ENCODE peak calls at places on chromosomes 5 and 9, in seven cellular contexts. X is GM04503; Z is germinal center; V is glutamatergic neuron; Y is activated CD8-positive, alpha-beta memory T cell treated with anti-CD3 and anti-CD28 coated beads for 24 hours; L is astrocyte of the hippocampus; D is lung. P is an unnamed sample.

GRCh38 chr9:96556701-96557461 is 62.8 kb downstream of the CDC14B start:
- DNase-seq in X (no peak), Z (no peak), V (peak), Y (no peak), L (no peak), D (no peak), P (no peak)

GRCh38 chr5:17219006-17219422 is 1.6 kb downstream of the BASP1 start:
- DNase-seq in X (no peak), Z (peak), V (peak), Y (no peak), L (peak), D (no peak), P (no peak)

GRCh38 chr5:92019376-92019990 is 636.4 kb upstream of the ARRDC3 start:
- DNase-seq in X (no peak), Z (no peak), V (no peak), Y (no peak), L (no peak), D (no peak), P (no peak)

GRCh38 chr9:70257991-70258691 is 637 bp upstream of the SMC5 start:
- DNase-seq in X (peak), Z (peak), V (no peak), Y (peak), L (peak), D (peak), P (no peak)

GRCh38 chr5:172931001-172931536 is 28.2 kb upstream of the RPL26L1 start:
- DNase-seq in X (peak), Z (no peak), V (no peak), Y (no peak), L (peak), D (no peak), P (no peak)

GRCh38 chr5:79418276-79418675 is 95.7 kb downstream of the HOMER1 start:
- DNase-seq in X (no peak), Z (no peak), V (no peak), Y (no peak), L (peak), D (no peak), P (no peak)

GRCh38 chr5:34627794-34628193 is 28.3 kb upstream of the RAI14 start:
- DNase-seq in X (peak), Z (no peak), V (no peak), Y (no peak), L (peak), D (no peak), P (no peak)

GRCh38 chr5:138975098-138975847 is 100.1 kb upstream of the LRRTM2 start:
- DNase-seq in X (peak), Z (no peak), V (no peak), Y (no peak), L (peak), D (peak), P (no peak)

GRCh38 chr9:122370869-122371467 is at the start of gene PTGS1:
- DNase-seq in X (no peak), Z (peak), V (peak), Y (no peak), L (peak), D (peak), P (no peak)

GRCh38 chr9:101446732-101447131 is 11.2 kb upstream of the ALDOB start:
- DNase-seq in X (no peak), Z (no peak), V (no peak), Y (no peak), L (no peak), D (no peak), P (no peak)

GRCh38 chr5:525916-526315 is 1.7 kb upstream of the SLC9A3 start:
- DNase-seq in X (no peak), Z (no peak), V (peak), Y (no peak), L (no peak), D (no peak), P (no peak)

GRCh38 chr5:76855961-76856360 is 6.1 kb downstream of the S100Z start:
- DNase-seq in X (no peak), Z (no peak), V (no peak), Y (peak), L (no peak), D (no peak), P (no peak)

GRCh38 chr9:119963258-119963797 is 594.1 kb upstream of the BRINP1 start:
- DNase-seq in X (peak), Z (no peak), V (peak), Y (no peak), L (peak), D (peak), P (no peak)

GRCh38 chr5:111948078-111948477 is 191.1 kb upstream of the NREP start:
- DNase-seq in X (no peak), Z (no peak), V (no peak), Y (no peak), L (no peak), D (no peak), P (no peak)

GRCh38 chr9:128034821-128035764 is 32.0 kb downstream of the NAIF1 start:
- DNase-seq in X (peak), Z (peak), V (peak), Y (peak), L (peak), D (peak), P (peak)

GRCh38 chr5:179328291-179328690 is 17.0 kb downstream of the ADAMTS2 start:
- DNase-seq in X (no peak), Z (no peak), V (no peak), Y (no peak), L (no peak), D (no peak), P (no peak)

GRCh38 chr5:180866296-180866695 is 5.2 kb upstream of the ZFP62 start:
- DNase-seq in X (no peak), Z (no peak), V (no peak), Y (no peak), L (no peak), D (no peak), P (no peak)

GRCh38 chr9:69089491-69089890 is 53.9 kb downstream of the FXN start:
- DNase-seq in X (no peak), Z (no peak), V (no peak), Y (no peak), L (no peak), D (no peak), P (no peak)

GRCh38 chr9:87275039-87275725 is 222.5 kb upstream of the DAPK1 start:
- DNase-seq in X (no peak), Z (no peak), V (no peak), Y (no peak), L (no peak), D (no peak), P (no peak)